ENCODE peak calls at places on chromosomes 6 and 20, in six cellular contexts. O, S, J, E, Z and L are unnamed samples.

GRCh38 chr6:122789862-122790739 is 1.0 kb downstream of the SMPDL3A start:
- DNase-seq in Z (peak; percentile 56), J (peak; percentile 70), S (no peak), E (no peak), O (peak; percentile 78), L (peak; percentile 28)

GRCh38 chr20:6829510-6830116 is 62.1 kb downstream of the BMP2 start:
- DNase-seq in E (no peak), O (no peak), Z (peak; percentile 2), J (no peak), S (no peak), L (no peak)

GRCh38 chr6:156719720-156720563 is 57.2 kb upstream of the ARID1B start:
- DNase-seq in E (peak; percentile 13), O (peak; percentile 8), S (peak; percentile 28), Z (peak; percentile 94), J (peak; percentile 97), L (peak; percentile 78)

GRCh38 chr6:41255638-41256246 is 27.6 kb downstream of the TREML4 start:
- DNase-seq in Z (no peak), S (no peak), E (no peak), J (no peak), O (no peak), L (no peak)

GRCh38 chr6:53441761-53442160 is 93.0 kb upstream of the ELOVL5 start:
- DNase-seq in S (no peak), J (no peak), Z (peak; percentile 89), O (no peak), E (no peak), L (peak; percentile 14)

GRCh38 chr6:106104476-106104875 is 18.3 kb downstream of the PRDM1 start:
- DNase-seq in J (no peak), E (no peak), O (no peak), S (no peak), Z (no peak), L (no peak)

GRCh38 chr6:37483502-37483901 is 16.2 kb downstream of the CCDC167 start:
- DNase-seq in O (no peak), Z (no peak), S (no peak), J (no peak), E (no peak), L (no peak)

GRCh38 chr6:5511924-5512323 is 250.6 kb downstream of the FARS2 start:
- DNase-seq in J (no peak), S (no peak), O (no peak), E (peak; percentile 17), Z (peak; percentile 73), L (peak; percentile 14)

GRCh38 chr6:74631558-74631957 is 574.3 kb downstream of the COL12A1 start:
- DNase-seq in Z (no peak), S (no peak), E (no peak), O (no peak), J (no peak), L (peak; percentile 54)

GRCh38 chr6:121510568-121511177 is 75.2 kb downstream of the GJA1 start:
- DNase-seq in Z (peak; percentile 19), S (no peak), O (no peak), E (no peak), J (no peak), L (no peak)

GRCh38 chr20:50872562-50873288 is 58.5 kb downstream of the ADNP start:
- DNase-seq in O (no peak), E (no peak), S (no peak), Z (no peak), J (no peak), L (no peak)

GRCh38 chr20:8780926-8781325 is 288.0 kb upstream of the PLCB4 start:
- DNase-seq in J (no peak), S (no peak), E (no peak), O (no peak), Z (no peak), L (no peak)